ENCODE peak calls at places on chromosomes 12 and 14, in five cellular contexts. One of them, this sample, is unnamed.

GRCh38 chr12:120230326-120230973 is 29.5 kb upstream of the RPLP0 start:
- DNase-seq in bronchial epithelial cell: peak; percentile 86
- DNase-seq in RWPE1: peak; percentile 87
- DNase-seq in left ventricle myocardium superior: peak; percentile 78
- DNase-seq in right lobe of liver: no peak
- DNase-seq in this sample: no peak

GRCh38 chr12:70757830-70758493 is 120.7 kb upstream of the PTPRB start:
- DNase-seq in bronchial epithelial cell: no peak
- DNase-seq in RWPE1: no peak
- DNase-seq in left ventricle myocardium superior: no peak
- DNase-seq in right lobe of liver: no peak
- DNase-seq in this sample: no peak

GRCh38 chr12:5480218-5480952 is 48.5 kb downstream of the NTF3 start:
- DNase-seq in bronchial epithelial cell: no peak
- DNase-seq in RWPE1: no peak
- DNase-seq in left ventricle myocardium superior: no peak
- DNase-seq in right lobe of liver: no peak
- DNase-seq in this sample: no peak

GRCh38 chr12:113194971-113195391 is 9.5 kb downstream of the RITA1 start:
- DNase-seq in bronchial epithelial cell: no peak
- DNase-seq in RWPE1: no peak
- DNase-seq in left ventricle myocardium superior: no peak
- DNase-seq in right lobe of liver: no peak
- DNase-seq in this sample: no peak

GRCh38 chr12:106062693-106063092 is 76.1 kb downstream of the NUAK1 start:
- DNase-seq in bronchial epithelial cell: peak; percentile 9
- DNase-seq in RWPE1: no peak
- DNase-seq in left ventricle myocardium superior: no peak
- DNase-seq in right lobe of liver: no peak
- DNase-seq in this sample: no peak

GRCh38 chr12:127678945-127679344 is 588.0 kb upstream of the TMEM132C start:
- DNase-seq in bronchial epithelial cell: no peak
- DNase-seq in RWPE1: no peak
- DNase-seq in left ventricle myocardium superior: no peak
- DNase-seq in right lobe of liver: no peak
- DNase-seq in this sample: no peak

GRCh38 chr12:110165540-110166159 is 41.5 kb downstream of the IFT81 start:
- DNase-seq in bronchial epithelial cell: no peak
- DNase-seq in RWPE1: no peak
- DNase-seq in left ventricle myocardium superior: no peak
- DNase-seq in right lobe of liver: no peak
- DNase-seq in this sample: no peak

GRCh38 chr12:14394317-14395058 is 29.0 kb downstream of the ATF7IP start:
- DNase-seq in bronchial epithelial cell: peak; percentile 85
- DNase-seq in RWPE1: peak; percentile 51
- DNase-seq in left ventricle myocardium superior: no peak
- DNase-seq in right lobe of liver: no peak
- DNase-seq in this sample: peak; percentile 44

GRCh38 chr12:95723693-95724384 is 66.7 kb downstream of the NTN4 start:
- DNase-seq in bronchial epithelial cell: no peak
- DNase-seq in RWPE1: no peak
- DNase-seq in left ventricle myocardium superior: no peak
- DNase-seq in right lobe of liver: no peak
- DNase-seq in this sample: no peak

GRCh38 chr12:89353188-89353822 is 1.0 kb upstream of the DUSP6 start:
- DNase-seq in bronchial epithelial cell: no peak
- DNase-seq in RWPE1: peak; percentile 59
- DNase-seq in left ventricle myocardium superior: peak; percentile 85
- DNase-seq in right lobe of liver: peak; percentile 90
- DNase-seq in this sample: peak; percentile 59

GRCh38 chr14:54209501-54210231 is 187.1 kb upstream of the CDKN3 start:
- DNase-seq in bronchial epithelial cell: peak; percentile 76
- DNase-seq in RWPE1: no peak
- DNase-seq in left ventricle myocardium superior: no peak
- DNase-seq in right lobe of liver: no peak
- DNase-seq in this sample: no peak

This sample was measured in naive B cell.